ENCODE peak calls at places on chromosomes 1 and 21, in four cellular contexts. P, B, I and Z are unnamed samples.

GRCh38 chr1:14294006-14294405 is 304.5 kb upstream of the KAZN start:
- DNase-seq in P (no peak), B (no peak), I (no peak), Z (no peak)

GRCh38 chr1:31696246-31696645 is 7.6 kb downstream of the COL16A1 start:
- DNase-seq in P (no peak), B (no peak), I (no peak), Z (no peak)

GRCh38 chr1:159071970-159072582 is 4.5 kb downstream of the AIM2 start:
- DNase-seq in P (no peak), B (peak; percentile 68), I (peak; percentile 65), Z (no peak)

GRCh38 chr1:25544819-25545218 is 1.4 kb downstream of the LDLRAP1 start:
- DNase-seq in P (no peak), B (no peak), I (no peak), Z (no peak)

GRCh38 chr1:45304311-45305081 is 22.2 kb upstream of the HPDL start:
- DNase-seq in P (no peak), B (peak; percentile 75), I (peak; percentile 10), Z (no peak)

GRCh38 chr1:225300381-225300780 is 127.5 kb downstream of the LBR start:
- DNase-seq in P (no peak), B (no peak), I (no peak), Z (no peak)

GRCh38 chr21:34519013-34519412 is 7.0 kb upstream of the KCNE1 start:
- DNase-seq in P (no peak), B (no peak), I (no peak), Z (no peak)

GRCh38 chr1:84365225-84366221 is 32.8 kb upstream of the DNASE2B start:
- DNase-seq in P (no peak), B (peak; percentile 68), I (peak; percentile 99), Z (no peak)

GRCh38 chr21:38170283-38170682 is 86.5 kb upstream of the KCNJ15 start:
- DNase-seq in P (no peak), B (peak; percentile 16), I (peak; percentile 24), Z (no peak)

GRCh38 chr1:154999651-155000474 is 2.7 kb upstream of the ZBTB7B start:
- DNase-seq in P (no peak), B (peak; percentile 85), I (peak; percentile 11), Z (no peak)

GRCh38 chr1:59693431-59693830 is 121.3 kb upstream of the HOOK1 start:
- DNase-seq in P (no peak), B (no peak), I (no peak), Z (no peak)
- H3K4me1 ChIP-seq in P (peaks cover 22% of the 10 kb centered on the region), B (no peaks in the 10 kb centered on the region), I (peaks cover 1% of the 10 kb centered on the region), Z (peaks cover 6% of the 10 kb centered on the region)

DNA sequence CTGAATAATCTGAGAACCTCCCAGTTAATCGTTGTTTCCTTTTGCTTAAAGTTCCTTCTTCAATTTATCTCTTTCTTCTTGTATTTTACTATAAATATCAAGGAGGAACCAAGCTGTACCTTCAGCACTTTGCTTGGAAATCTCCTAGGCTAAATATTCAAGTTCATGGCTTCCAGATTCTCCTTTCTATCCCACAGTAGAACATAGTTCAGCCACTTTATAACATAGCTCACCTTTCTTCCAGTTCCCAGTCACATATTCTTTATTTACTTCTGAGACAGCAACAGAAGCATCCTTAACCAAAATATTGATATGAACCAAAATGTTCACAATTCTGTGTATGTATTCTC is 11.0 kb downstream of the ZMYM4 start:
- DNase-seq in P (no peak), B (no peak), I (no peak), Z (no peak)
- H3K9me3 ChIP-seq in P (peaks cover 24% of the 10 kb centered on the region), B (peaks cover 12% of the 10 kb centered on the region), I (no peaks in the 10 kb centered on the region), Z (no peaks in the 10 kb centered on the region)

DNA sequence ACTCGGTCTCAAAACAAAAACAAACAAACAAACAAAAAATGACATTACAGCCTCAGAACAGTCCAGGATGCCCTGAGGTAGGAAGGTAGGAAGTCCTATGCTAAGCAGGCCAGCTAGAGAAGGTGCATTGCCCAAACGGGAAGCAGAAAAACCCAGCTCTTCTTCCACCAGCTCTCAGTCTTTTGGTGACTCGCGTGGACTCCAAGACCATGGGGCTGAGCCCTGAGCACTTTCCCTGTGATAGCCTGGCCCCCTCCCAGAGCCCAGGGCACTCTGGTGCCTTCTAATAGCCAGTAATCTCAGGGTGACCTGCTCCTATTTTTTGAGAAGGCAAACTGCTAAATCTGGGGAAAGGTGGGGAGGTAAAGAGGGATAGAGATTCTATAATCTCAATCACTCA is 16.1 kb downstream of the PHLDA3 start:
- DNase-seq in P (no peak), B (no peak), I (peak; percentile 24), Z (no peak)
- H3K4me1 ChIP-seq in P (peaks cover 68% of the 10 kb centered on the region), B (peaks cover 10% of the 10 kb centered on the region), I (peaks cover 24% of the 10 kb centered on the region), Z (peaks cover 3% of the 10 kb centered on the region)

DNA sequence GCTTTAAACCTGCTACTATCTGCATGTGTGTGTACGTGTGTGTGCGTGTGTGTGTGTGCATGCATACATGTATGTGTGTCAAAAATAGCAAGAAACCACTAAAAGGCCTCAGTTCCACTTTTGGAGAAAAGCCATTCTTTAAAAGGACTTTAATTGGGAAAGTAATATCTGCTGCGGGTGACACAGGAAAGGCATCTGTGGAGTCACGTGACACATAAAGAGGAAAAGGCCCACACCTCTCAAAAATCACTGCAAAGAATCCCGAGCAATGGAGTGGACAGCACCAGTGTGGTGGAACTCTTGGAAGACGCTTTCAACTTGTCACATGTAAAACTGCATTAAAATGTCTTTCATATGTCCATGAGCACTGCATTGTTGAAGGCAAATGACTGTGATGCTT is 63.6 kb downstream of the DSCAM start:
- DNase-seq in P (no peak), B (no peak), I (no peak), Z (no peak)
- H3K9me3 ChIP-seq in P (no peaks in the 10 kb centered on the region), B (no peaks in the 10 kb centered on the region), I (no peaks in the 10 kb centered on the region), Z (peaks cover 2% of the 10 kb centered on the region)

GRCh38 chr1:201925961-201926585 is 20.3 kb downstream of the LMOD1 start:
- DNase-seq in P (no peak), B (no peak), I (no peak), Z (no peak)
- H3K4me1 ChIP-seq in P (no peaks in the 10 kb centered on the region), B (peaks cover 20% of the 10 kb centered on the region), I (peaks cover 2% of the 10 kb centered on the region), Z (no peaks in the 10 kb centered on the region)

GRCh38 chr1:174326278-174326677 is 121.5 kb upstream of the GPR52 start:
- DNase-seq in P (no peak), B (no peak), I (no peak), Z (no peak)

GRCh38 chr1:174324939-174325338 is 122.8 kb upstream of the GPR52 start:
- DNase-seq in P (no peak), B (no peak), I (no peak), Z (no peak)

GRCh38 chr1:174324493-174324892 is 123.3 kb upstream of the GPR52 start:
- DNase-seq in P (no peak), B (no peak), I (no peak), Z (no peak)

GRCh38 chr1:174322202-174322862 is 125.4 kb upstream of the GPR52 start:
- DNase-seq in P (no peak), B (no peak), I (no peak), Z (no peak)
- H3K9me3 ChIP-seq in P (peaks cover 44% of the 10 kb centered on the region), B (peaks cover 10% of the 10 kb centered on the region), I (no peaks in the 10 kb centered on the region), Z (no peaks in the 10 kb centered on the region)

DNA sequence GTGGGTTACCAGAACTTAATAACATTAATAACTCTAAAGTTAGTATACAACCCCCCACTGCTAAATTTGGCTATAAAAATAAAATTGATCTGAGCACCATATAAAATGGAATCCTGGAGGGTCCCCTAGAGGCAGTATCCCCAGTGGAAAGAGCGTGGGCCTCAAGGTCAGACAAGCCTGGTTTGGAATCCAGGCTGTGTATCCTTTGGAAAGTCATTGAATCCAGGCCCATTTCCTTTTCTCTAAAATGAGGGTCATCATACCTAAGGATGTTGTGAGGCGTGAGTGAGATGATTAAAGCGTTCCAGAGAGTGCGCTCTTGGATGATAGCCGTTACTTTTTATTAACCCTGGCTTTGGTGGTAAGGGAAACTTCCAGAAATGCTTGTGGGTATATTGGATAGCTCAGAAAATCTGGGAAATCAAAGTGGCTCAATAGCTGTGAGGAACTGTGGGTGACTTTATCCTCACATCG is 671 bp upstream of the ZNF436 start:
- DNase-seq in P (no peak), B (no peak), I (peak; percentile 63), Z (no peak)
- H3K4me1 ChIP-seq in P (peaks cover 67% of the 10 kb centered on the region), B (peaks cover 23% of the 10 kb centered on the region), I (peaks cover 10% of the 10 kb centered on the region), Z (peaks cover 9% of the 10 kb centered on the region)